ENCODE peak calls at places on chromosomes 13 and 19, in nine cellular contexts. F, J, O, R, N, C, Y, X and G are unnamed samples.

GRCh38 chr13:65959305-65959704 is 1270.8 kb downstream of the PCDH9 start:
- DNase-seq in J (no peak), F (no peak), O (no peak), C (no peak), R (no peak), X (peak; percentile 12), Y (no peak), N (no peak), G (no peak)

GRCh38 chr19:43594710-43595604 is 977 bp downstream of the IRGQ start:
- DNase-seq in C (peak; percentile 88), F (peak; percentile 43), J (peak; percentile 82), R (peak; percentile 18), O (peak; percentile 54), Y (peak; percentile 55), X (peak; percentile 77), N (no peak), G (peak; percentile 47)

GRCh38 chr13:92592757-92593156 is 633.9 kb upstream of the GPC6 start:
- DNase-seq in F (no peak), J (no peak), Y (no peak), O (no peak), C (no peak), N (no peak), X (no peak), R (no peak), G (no peak)

GRCh38 chr19:14090509-14091085 is at the start of gene SAMD1:
- DNase-seq in Y (no peak), F (peak; percentile 90), N (peak; percentile 81), J (peak; percentile 79), X (peak; percentile 97), O (peak; percentile 92), C (peak; percentile 90), R (peak; percentile 79), G (peak; percentile 73)

GRCh38 chr19:50314724-50315700 is 14.2 kb downstream of the KCNC3 start:
- DNase-seq in R (no peak), C (no peak), Y (no peak), F (no peak), J (no peak), N (no peak), X (no peak), O (no peak), G (no peak)

GRCh38 chr13:32036762-32037161 is 5.2 kb downstream of the FRY start:
- DNase-seq in X (no peak), J (no peak), O (no peak), N (no peak), C (no peak), Y (no peak), R (no peak), F (no peak), G (no peak)

GRCh38 chr13:86193281-86193680 is 394.1 kb upstream of the SLITRK6 start:
- DNase-seq in F (no peak), O (no peak), C (no peak), X (no peak), R (no peak), Y (no peak), N (no peak), J (no peak), G (no peak)

GRCh38 chr13:20721454-20722357 is 18.2 kb downstream of the IL17D start:
- DNase-seq in R (no peak), C (no peak), J (no peak), Y (peak; percentile 32), F (no peak), X (peak; percentile 72), N (no peak), O (peak; percentile 59), G (no peak)

GRCh38 chr19:40758491-40758890 is 7.5 kb downstream of the SNRPA start:
- DNase-seq in X (no peak), F (no peak), R (no peak), Y (no peak), C (no peak), N (no peak), J (no peak), O (no peak), G (no peak)

GRCh38 chr13:48492123-48493075 is 40.5 kb downstream of the RCBTB2 start:
- DNase-seq in C (peak; percentile 92), R (peak; percentile 61), Y (no peak), X (peak; percentile 88), J (peak; percentile 80), N (peak; percentile 35), F (peak; percentile 30), O (peak; percentile 49), G (no peak)

GRCh38 chr13:59880468-59880867 is 283.3 kb downstream of the DIAPH3 start:
- DNase-seq in F (no peak), N (no peak), O (no peak), Y (no peak), X (no peak), J (no peak), C (no peak), R (no peak), G (no peak)

GRCh38 chr13:29704648-29705047 is 109.2 kb upstream of the SLC7A1 start:
- DNase-seq in Y (no peak), R (no peak), O (no peak), J (no peak), C (no peak), N (no peak), X (peak; percentile 14), F (no peak), G (no peak)

GRCh38 chr13:22235285-22235949 is 564.5 kb downstream of the FGF9 start:
- DNase-seq in N (no peak), C (no peak), R (no peak), X (no peak), J (no peak), Y (peak; percentile 48), O (no peak), F (no peak), G (no peak)